ENCODE peak calls at places on chromosomes 3 and 15, in five cellular contexts. U is T-helper 9 cell; D is OCI-LY7; K is RPMI7951; N is stimulated activated CD4-positive, alpha-beta T cell treated with anti-CD3 and anti-CD28 coated beads, Interleukin-1b, Interleukin-23, amount 100 ng/mL, for 48 hours. P is an unnamed sample.

GRCh38 chr15:50058231-50058630 is 60.8 kb downstream of the ATP8B4 start:
- DNase-seq in U (no peak), D (no peak), K (peak; percentile 43), N (no peak), P (no peak)

GRCh38 chr15:63877713-63878271 is 44.0 kb upstream of the HERC1 start:
- DNase-seq in U (no peak), D (no peak), K (no peak), N (no peak), P (no peak)

GRCh38 chr3:39196671-39197446 is 4.5 kb upstream of the XIRP1 start:
- DNase-seq in U (no peak), D (no peak), K (no peak), N (no peak), P (no peak)

GRCh38 chr15:79623488-79623887 is 191.4 kb downstream of the MINAR1 start:
- DNase-seq in U (no peak), D (no peak), K (no peak), N (no peak), P (no peak)

GRCh38 chr15:39497016-39497758 is 83.7 kb upstream of the THBS1 start:
- DNase-seq in U (no peak), D (no peak), K (no peak), N (no peak), P (no peak)

GRCh38 chr3:127366383-127366782 is 78.5 kb upstream of the PRR20G start:
- DNase-seq in U (no peak), D (no peak), K (peak; percentile 4), N (no peak), P (no peak)

GRCh38 chr3:55064164-55064563 is 136.3 kb upstream of the LRTM1 start:
- DNase-seq in U (no peak), D (no peak), K (no peak), N (no peak), P (no peak)

GRCh38 chr15:73982251-73982962 is 9.7 kb downstream of the STOML1 start:
- DNase-seq in U (no peak), D (no peak), K (peak; percentile 97), N (peak; percentile 62), P (peak; percentile 93)

GRCh38 chr3:180755553-180755952 is 76.3 kb upstream of the CCDC39 start:
- DNase-seq in U (no peak), D (no peak), K (no peak), N (no peak), P (no peak)

GRCh38 chr3:126538966-126539365 is 15.0 kb downstream of the CHST13 start:
- DNase-seq in U (no peak), D (no peak), K (no peak), N (no peak), P (no peak)

GRCh38 chr3:182259579-182259978 is 533.7 kb upstream of the ATP11B start:
- DNase-seq in U (no peak), D (no peak), K (no peak), N (no peak), P (no peak)

GRCh38 chr3:9627901-9628633 is 21.2 kb upstream of the MTMR14 start:
- DNase-seq in U (no peak), D (no peak), K (no peak), N (no peak), P (no peak)

GRCh38 chr15:23567921-23568320 is 2.4 kb downstream of the MKRN3 start:
- DNase-seq in U (no peak), D (no peak), K (no peak), N (no peak), P (no peak)

GRCh38 chr3:70840106-70840870 is 527.9 kb upstream of the MDFIC2 start:
- DNase-seq in U (no peak), D (no peak), K (peak; percentile 76), N (no peak), P (peak; percentile 71)

GRCh38 chr3:46372492-46373359 is 2.0 kb downstream of the CCR5 start:
- DNase-seq in U (no peak), D (peak; percentile 14), K (peak; percentile 51), N (no peak), P (peak; percentile 32)

P was measured in HT1080.